ENCODE peak calls at places on chromosomes 13 and 19, in four cellular contexts. H is hippocampal formation, W is AG08395, F is HS-27A. R is an unnamed sample.

GRCh38 chr13:41271456-41272285 is 8.3 kb upstream of the MTRF1 start:
- DNase-seq in H (no peak), W (no peak), F (no peak), R (no peak)

GRCh38 chr13:101231751-101232428 is 184.4 kb downstream of the NALCN start:
- DNase-seq in H (no peak), W (peak), F (no peak), R (no peak)

GRCh38 chr13:108176685-108177274 is 38.6 kb downstream of the LIG4 start:
- DNase-seq in H (no peak), W (no peak), F (no peak), R (peak)

GRCh38 chr19:42226886-42227285 is 6.8 kb downstream of the ZNF526 start:
- DNase-seq in H (no peak), W (no peak), F (no peak), R (peak)

GRCh38 chr19:9159891-9160290 is 18.9 kb upstream of the OR7D2 start:
- DNase-seq in H (no peak), W (no peak), F (no peak), R (no peak)

GRCh38 chr13:47000166-47000565 is 103.3 kb upstream of the HTR2A start:
- DNase-seq in H (no peak), W (no peak), F (no peak), R (no peak)

GRCh38 chr19:45667620-45668341 is at the start of gene GIPR:
- DNase-seq in H (peak), W (peak), F (no peak), R (peak)

GRCh38 chr13:86729206-86729605 is 930.0 kb upstream of the SLITRK6 start:
- DNase-seq in H (no peak), W (no peak), F (no peak), R (no peak)

GRCh38 chr19:40604647-40605200 is 3.6 kb downstream of the LTBP4 start:
- DNase-seq in H (no peak), W (no peak), F (no peak), R (no peak)

GRCh38 chr13:45811891-45812583 is 39.5 kb downstream of the SIAH3 start:
- DNase-seq in H (no peak), W (no peak), F (no peak), R (no peak)

GRCh38 chr13:25980255-25980654 is 71.6 kb downstream of the SHISA2 start:
- DNase-seq in H (no peak), W (peak), F (no peak), R (no peak)

GRCh38 chr19:42313096-42313839 is at the start of gene TMEM145:
- DNase-seq in H (peak), W (peak), F (no peak), R (peak)

GRCh38 chr13:26813626-26814348 is 53.2 kb upstream of the GPR12 start:
- DNase-seq in H (no peak), W (no peak), F (no peak), R (no peak)

GRCh38 chr19:7842661-7843294 is 12.8 kb downstream of the EVI5L start:
- DNase-seq in H (no peak), W (no peak), F (no peak), R (no peak)

GRCh38 chr13:114130131-114130707 is 2.2 kb downstream of the RASA3 start:
- DNase-seq in H (no peak), W (no peak), F (no peak), R (no peak)

GRCh38 chr13:25901460-25902376 is 150.1 kb downstream of the SHISA2 start:
- DNase-seq in H (no peak), W (no peak), F (no peak), R (no peak)

GRCh38 chr13:21478881-21479808 is 20.0 kb upstream of the ZDHHC20 start:
- DNase-seq in H (peak), W (peak), F (peak), R (peak)

GRCh38 chr13:93435651-93436050 is 209.0 kb downstream of the GPC6 start:
- DNase-seq in H (no peak), W (no peak), F (no peak), R (no peak)

GRCh38 chr13:26707122-26708006 is 53.2 kb downstream of the GPR12 start:
- DNase-seq in H (peak), W (peak), F (peak), R (peak)

GRCh38 chr19:18306209-18306902 is 16.5 kb downstream of the LSM4 start:
- DNase-seq in H (no peak), W (no peak), F (no peak), R (no peak)

GRCh38 chr13:101523732-101524131 is 71.3 kb downstream of the ITGBL1 start:
- DNase-seq in H (no peak), W (peak), F (no peak), R (peak)

GRCh38 chr13:23643828-23644419 is 73.7 kb downstream of the TNFRSF19 start:
- DNase-seq in H (no peak), W (no peak), F (no peak), R (no peak)

GRCh38 chr19:10013316-10013715 is at the start of gene RDH8:
- DNase-seq in H (no peak), W (no peak), F (no peak), R (no peak)

GRCh38 chr13:43783820-43784219 is 3.0 kb downstream of the ENOX1 start:
- DNase-seq in H (no peak), W (peak), F (no peak), R (peak)

GRCh38 chr13:27038323-27038722 is 133.3 kb downstream of the USP12 start:
- DNase-seq in H (no peak), W (peak), F (peak), R (peak)

GRCh38 chr19:48556163-48556562 is 4.2 kb downstream of the SULT2B1 start:
- DNase-seq in H (no peak), W (peak), F (no peak), R (peak)

R was measured in AG08396.